ENCODE peak calls at places on chromosomes 6 and 20, in eight cellular contexts. O is body of pancreas, A is upper lobe of right lung, B is mammary epithelial cell, D is heart left ventricle, E is upper lobe of left lung, K is BE2C, W is colonic mucosa. I is an unnamed sample.
A peak's percentile ranks its signal among the peaks of the same experiment; 100 is the strongest.

GRCh38 chr6:12967686-12968085 is 251.1 kb downstream of the PHACTR1 start:
- DNase-seq in A (no peak), W (no peak), D (no peak), E (no peak), B (no peak), K (no peak), O (no peak), I (no peak)

GRCh38 chr20:45958593-45958992 is 13.4 kb downstream of the ZNF335 start:
- DNase-seq in A (peak; percentile 5), O (no peak), E (no peak), W (no peak), K (no peak), D (no peak), B (no peak), I (peak; percentile 38)

GRCh38 chr6:475341-475740 is 83.8 kb downstream of the IRF4 start:
- DNase-seq in D (no peak), W (no peak), E (no peak), A (no peak), K (no peak), B (no peak), O (no peak), I (no peak)

GRCh38 chr20:12306107-12306506 is 388.4 kb downstream of the BTBD3 start:
- DNase-seq in W (no peak), D (no peak), O (no peak), E (no peak), K (no peak), B (peak; percentile 2), A (no peak), I (no peak)

GRCh38 chr6:57085441-57085840 is 4.5 kb upstream of the ZNF451 start:
- DNase-seq in D (no peak), B (no peak), K (no peak), E (no peak), W (no peak), A (no peak), O (no peak), I (no peak)

GRCh38 chr20:44074252-44075151 is 112.5 kb downstream of the JPH2 start:
- DNase-seq in A (peak; percentile 49), W (no peak), E (no peak), K (peak; percentile 92), D (peak; percentile 87), O (no peak), B (peak; percentile 53), I (no peak)

GRCh38 chr6:120405947-120406346 is 928.3 kb downstream of the TBC1D32 start:
- DNase-seq in O (no peak), E (no peak), D (no peak), B (no peak), A (no peak), K (peak; percentile 19), W (no peak), I (no peak)

GRCh38 chr20:39291301-39291700 is 329.2 kb downstream of the DHX35 start:
- DNase-seq in O (no peak), A (no peak), B (no peak), W (no peak), K (no peak), E (no peak), D (no peak), I (no peak)

GRCh38 chr6:79810878-79811277 is 136.5 kb downstream of the ELOVL4 start:
- DNase-seq in W (no peak), O (no peak), A (no peak), D (no peak), E (no peak), K (peak; percentile 71), B (no peak), I (no peak)

GRCh38 chr20:46964299-46965123 is 69.9 kb downstream of the EYA2 start:
- DNase-seq in B (no peak), K (no peak), A (no peak), W (no peak), O (no peak), E (no peak), D (no peak), I (no peak)

GRCh38 chr20:59724457-59725366 is 120.4 kb downstream of the PHACTR3 start:
- DNase-seq in O (no peak), W (peak; percentile 6), E (no peak), K (no peak), A (peak; percentile 46), D (no peak), B (no peak), I (peak; percentile 37)

GRCh38 chr20:35311409-35311808 is 19.2 kb upstream of the FAM83C start:
- DNase-seq in W (peak; percentile 76), B (peak; percentile 88), A (no peak), O (no peak), K (no peak), E (no peak), D (no peak), I (no peak)

GRCh38 chr6:149455028-149455732 is 29.6 kb downstream of the ZC3H12D start:
- DNase-seq in K (no peak), A (no peak), W (no peak), B (no peak), O (no peak), D (peak; percentile 45), E (no peak), I (no peak)

GRCh38 chr20:51404297-51405060 is 138.0 kb downstream of the NFATC2 start:
- DNase-seq in E (peak; percentile 69), B (no peak), K (no peak), W (peak; percentile 37), D (no peak), O (no peak), A (peak; percentile 67), I (peak; percentile 69)

GRCh38 chr6:98469146-98469545 is 365.2 kb upstream of the POU3F2 start:
- DNase-seq in D (no peak), O (no peak), E (no peak), W (no peak), A (no peak), K (no peak), B (no peak), I (no peak)

GRCh38 chr20:12748359-12748994 is 260.3 kb upstream of the SPTLC3 start:
- DNase-seq in D (no peak), W (no peak), A (no peak), B (no peak), E (no peak), O (no peak), K (no peak), I (no peak)

GRCh38 chr20:1326031-1326930 is 2.7 kb downstream of the SDCBP2 start:
- DNase-seq in O (peak; percentile 30), E (no peak), A (no peak), K (no peak), W (peak; percentile 16), B (no peak), D (no peak), I (peak; percentile 37)

GRCh38 chr6:153947817-153948447 is 91.1 kb upstream of the OPRM1 start:
- DNase-seq in B (peak; percentile 14), K (peak; percentile 25), A (no peak), D (no peak), E (no peak), O (peak; percentile 36), W (peak; percentile 20), I (peak; percentile 65)

GRCh38 chr6:113496157-113496556 is 361.0 kb upstream of the MARCKS start:
- DNase-seq in A (no peak), B (no peak), K (no peak), O (no peak), D (no peak), E (no peak), W (no peak), I (no peak)

GRCh38 chr6:99334526-99335127 is 14.8 kb downstream of the FAXC start:
- DNase-seq in W (peak; percentile 22), O (peak; percentile 19), A (no peak), D (no peak), K (peak; percentile 46), B (peak; percentile 49), E (no peak), I (no peak)

GRCh38 chr20:35571566-35571965 is 29.7 kb downstream of the ERGIC3 start:
- DNase-seq in W (no peak), E (no peak), D (no peak), A (no peak), O (no peak), B (no peak), K (no peak), I (no peak)

GRCh38 chr6:42963179-42963854 is 2.8 kb downstream of the GNMT start:
- DNase-seq in K (no peak), A (no peak), B (no peak), E (no peak), O (peak; percentile 25), W (no peak), D (no peak), I (no peak)

GRCh38 chr6:108113557-108114519 is 39.3 kb upstream of the OSTM1 start:
- DNase-seq in B (peak; percentile 45), O (peak; percentile 27), K (peak; percentile 39), E (peak; percentile 58), W (no peak), A (no peak), D (no peak), I (no peak)

GRCh38 chr6:17505062-17505476 is 95.0 kb upstream of the FAM8A1 start:
- DNase-seq in B (no peak), D (no peak), O (no peak), K (no peak), A (no peak), W (no peak), E (no peak), I (no peak)

DNA sequence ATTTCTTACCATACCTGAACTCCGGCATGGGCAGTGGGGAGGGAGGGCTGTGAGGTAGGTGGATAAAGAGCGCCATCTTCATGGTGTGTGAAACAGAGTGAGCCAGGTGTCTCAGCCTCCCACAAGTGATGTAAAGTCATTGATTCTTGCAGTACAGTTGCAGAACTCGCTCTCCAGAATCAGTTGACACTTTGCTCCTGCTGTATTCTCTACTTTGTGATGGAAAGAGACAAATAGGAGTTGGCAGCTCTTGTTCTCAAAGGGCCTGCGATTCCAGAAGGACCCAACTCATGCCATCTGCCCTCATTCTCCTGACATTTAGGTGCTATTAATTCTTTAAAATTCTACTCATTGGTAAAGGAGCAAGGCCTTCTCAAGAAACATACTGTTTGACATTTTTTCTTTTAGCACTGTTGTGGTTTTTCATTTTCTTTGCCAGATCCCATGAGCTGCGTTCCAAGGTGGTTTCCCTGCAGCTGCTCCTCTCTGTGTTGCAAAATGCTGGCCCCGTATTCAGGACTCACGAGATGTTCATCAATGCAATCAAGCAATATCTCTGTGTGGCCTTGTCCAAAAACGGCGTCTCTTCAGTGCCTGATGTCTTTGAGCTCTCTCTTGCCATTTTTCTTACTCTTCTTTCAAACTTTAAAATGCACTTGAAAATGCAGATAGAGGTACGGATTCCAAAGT is 49.3 kb downstream of the ARFGEF2 start:
- DNase-seq in W (no peak), A (no peak), O (no peak), B (no peak), E (no peak), K (no peak), D (no peak), I (no peak)
- H3K36me3 ChIP-seq in W (peaks cover 33% of the 10 kb centered on the region), A (peaks cover 87% of the 10 kb centered on the region), O (no peaks in the 10 kb centered on the region), B (peaks cover 25% of the 10 kb centered on the region), E (peaks cover 83% of the 10 kb centered on the region), K (peaks cover 37% of the 10 kb centered on the region), D (peaks cover 98% of the 10 kb centered on the region), I (peaks cover 69% of the 10 kb centered on the region)

GRCh38 chr6:10202111-10202510 is 212.8 kb downstream of the TFAP2A start:
- DNase-seq in O (no peak), D (no peak), A (no peak), K (no peak), E (no peak), W (no peak), B (peak; percentile 73), I (no peak)
- H3K4me3 ChIP-seq in O (no peak overlapping the region), D (no peak overlapping the region), A (no peak overlapping the region), K (no peak overlapping the region), E (no peak overlapping the region), W (no peak overlapping the region), B (no peak overlapping the region), I (no peak overlapping the region)

GRCh38 chr20:23133560-23133998 is 47.5 kb upstream of the CD93 start:
- DNase-seq in O (peak; percentile 1), K (no peak), E (no peak), B (no peak), D (no peak), W (no peak), A (no peak), I (no peak)
- TF ChIP-seq CTCF in O (no peak), K (no peak), E (no peak), B (no peak), D (no peak), W (no peak), A (no peak), I (no peak)

GRCh38 chr6:3280866-3281465 is 22.2 kb downstream of the PSMG4 start:
- DNase-seq in A (peak; percentile 48), B (no peak), O (peak; percentile 11), K (no peak), D (no peak), W (no peak), E (no peak), I (peak; percentile 6)
- H3K36me3 ChIP-seq in A (peaks cover 8% of the 10 kb centered on the region), B (peaks cover 2% of the 10 kb centered on the region), O (no peaks in the 10 kb centered on the region), K (no peaks in the 10 kb centered on the region), D (no peaks in the 10 kb centered on the region), W (peaks cover 4% of the 10 kb centered on the region), E (peaks cover 7% of the 10 kb centered on the region), I (no peaks in the 10 kb centered on the region)